ENCODE peak calls at places on chromosomes 2 and 18, in ten cellular contexts. K, Y, W, E, L, Q, P, T, H and A are unnamed samples.

GRCh38 chr2:190862591-190862991 is 18.0 kb upstream of the GLS start:
- DNase-seq in K (no peak), Y (peak; percentile 63), W (no peak), E (peak; percentile 65), L (no peak), Q (no peak), P (no peak), T (peak; percentile 73), H (peak; percentile 63), A (no peak)

GRCh38 chr2:73998933-73999332 is 14.2 kb downstream of the TET3 start:
- DNase-seq in K (no peak), Y (no peak), W (no peak), E (no peak), L (no peak), Q (no peak), P (no peak), T (no peak), H (no peak), A (no peak)

GRCh38 chr2:7992612-7993596 is 689.0 kb upstream of the ID2 start:
- DNase-seq in K (no peak), Y (peak; percentile 4), W (no peak), E (peak; percentile 16), L (no peak), Q (no peak), P (no peak), T (peak; percentile 27), H (no peak), A (no peak)

GRCh38 chr2:6782523-6783061 is 83.1 kb downstream of the CMPK2 start:
- DNase-seq in K (no peak), Y (no peak), W (no peak), E (no peak), L (no peak), Q (no peak), P (no peak), T (no peak), H (no peak), A (no peak)

GRCh38 chr2:65026154-65026553 is 30.1 kb upstream of the CEP68 start:
- DNase-seq in K (no peak), Y (no peak), W (no peak), E (no peak), L (no peak), Q (no peak), P (no peak), T (no peak), H (no peak), A (no peak)

GRCh38 chr2:134576478-134576877 is 142.3 kb downstream of the TMEM163 start:
- DNase-seq in K (no peak), Y (no peak), W (no peak), E (no peak), L (no peak), Q (no peak), P (no peak), T (no peak), H (no peak), A (no peak)

GRCh38 chr2:238459081-238459629 is 32.4 kb downstream of the ASB1 start:
- DNase-seq in K (peak; percentile 76), Y (peak; percentile 90), W (no peak), E (peak; percentile 88), L (no peak), Q (peak; percentile 80), P (peak; percentile 76), T (no peak), H (no peak), A (no peak)

GRCh38 chr18:35117951-35118411 is 76.8 kb downstream of the MAPRE2 start:
- DNase-seq in K (peak; percentile 54), Y (peak; percentile 67), W (no peak), E (peak; percentile 53), L (no peak), Q (peak; percentile 78), P (peak; percentile 40), T (no peak), H (peak; percentile 28), A (no peak)

GRCh38 chr2:150878347-150878746 is 383.3 kb downstream of the RBM43 start:
- DNase-seq in K (peak; percentile 23), Y (peak; percentile 84), W (no peak), E (peak; percentile 23), L (no peak), Q (peak; percentile 54), P (no peak), T (peak; percentile 73), H (no peak), A (no peak)

GRCh38 chr2:150876201-150877085 is 385.2 kb downstream of the RBM43 start:
- DNase-seq in K (peak; percentile 29), Y (peak; percentile 15), W (no peak), E (peak; percentile 57), L (no peak), Q (peak; percentile 83), P (no peak), T (no peak), H (no peak), A (no peak)

DNA sequence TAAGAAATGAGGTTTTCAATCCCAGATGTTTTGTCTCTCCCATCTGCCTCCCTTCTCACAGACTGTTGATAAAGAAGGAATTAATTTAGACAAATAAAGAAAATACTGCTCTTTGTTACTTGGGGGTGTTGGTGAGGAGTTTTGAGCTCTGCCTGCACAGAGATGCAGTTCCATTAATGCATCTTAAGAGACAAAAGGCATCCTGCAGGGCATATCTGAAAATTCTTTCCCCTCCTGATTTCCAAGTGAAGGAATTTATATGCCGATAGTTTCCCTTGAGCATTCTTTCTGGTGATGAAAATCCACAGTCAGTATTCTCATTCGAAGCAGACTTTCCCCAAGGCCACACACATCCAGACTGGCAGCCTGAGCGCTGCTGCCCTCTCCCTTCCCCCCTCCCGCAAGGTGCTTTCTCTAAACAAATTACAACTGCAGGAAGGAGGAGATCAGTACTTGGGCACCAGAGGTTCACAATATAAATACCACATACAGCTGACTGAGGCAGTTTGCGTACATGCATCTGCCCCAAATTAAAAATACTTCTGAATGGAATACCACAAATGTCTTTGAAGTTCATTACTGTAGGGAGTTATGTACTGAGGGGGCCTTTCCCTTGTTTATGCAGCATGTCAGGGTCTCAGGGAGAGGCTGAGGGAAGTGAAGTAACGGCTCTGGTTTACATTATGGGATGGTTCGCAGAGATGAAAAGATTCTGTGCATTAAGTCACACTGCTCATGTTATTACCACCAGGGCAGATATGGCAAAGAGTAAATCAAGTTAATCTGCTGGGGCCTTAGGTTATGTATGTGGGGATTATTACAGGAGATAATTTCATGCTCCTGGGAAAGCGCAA is 385.7 kb upstream of the RND3 start:
- DNase-seq in K (no peak), Y (no peak), W (no peak), E (peak; percentile 23), L (no peak), Q (peak; percentile 47), P (no peak), T (no peak), H (no peak), A (no peak)
- TF ChIP-seq CTCF in K (no peak), Y (no peak), W (no peak), E (no peak), L (no peak), Q (peak; percentile 6), P (no peak), T (no peak), H (no peak), A (no peak)

GRCh38 chr2:106107509-106108131 is 86.5 kb downstream of the UXS1 start:
- DNase-seq in K (peak; percentile 19), Y (peak; percentile 72), W (no peak), E (peak; percentile 31), L (no peak), Q (no peak), P (no peak), T (peak; percentile 68), H (no peak), A (peak; percentile 75)

GRCh38 chr2:106108791-106109190 is 85.3 kb downstream of the UXS1 start:
- DNase-seq in K (no peak), Y (no peak), W (no peak), E (no peak), L (no peak), Q (no peak), P (no peak), T (no peak), H (no peak), A (no peak)

GRCh38 chr2:106109675-106110074 is 84.4 kb downstream of the UXS1 start:
- DNase-seq in K (no peak), Y (no peak), W (no peak), E (no peak), L (no peak), Q (no peak), P (no peak), T (no peak), H (no peak), A (no peak)

GRCh38 chr2:106106627-106107508 is 87.2 kb downstream of the UXS1 start:
- DNase-seq in K (no peak), Y (no peak), W (no peak), E (no peak), L (no peak), Q (no peak), P (no peak), T (no peak), H (no peak), A (peak; percentile 60)

DNA sequence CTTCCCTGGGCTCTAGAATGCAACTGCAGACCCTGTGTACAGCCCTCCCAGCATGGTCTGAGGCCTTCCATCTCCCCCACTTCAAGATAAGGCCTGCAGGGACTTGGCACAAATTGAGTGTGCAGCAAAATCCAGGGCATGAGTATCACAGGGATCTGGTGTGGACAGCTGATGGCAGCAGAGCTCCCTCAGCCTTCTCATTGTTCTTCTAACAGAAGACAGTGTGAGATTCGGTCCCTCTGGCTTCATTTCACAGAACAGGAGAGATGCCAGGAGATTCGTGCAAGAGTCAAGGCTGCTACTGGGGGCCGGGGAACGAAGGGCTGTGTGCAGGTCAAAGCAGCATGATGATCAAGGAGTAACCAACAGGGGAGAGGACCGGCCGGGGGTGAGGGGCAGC is 85.8 kb downstream of the UXS1 start:
- DNase-seq in K (peak; percentile 56), Y (peak; percentile 32), W (no peak), E (peak; percentile 64), L (no peak), Q (peak; percentile 54), P (peak; percentile 63), T (peak; percentile 38), H (no peak), A (no peak)
- TF ChIP-seq CTCF in K (peak; percentile 67), Y (peak; percentile 33), W (no peak), E (peak; percentile 54), L (no peak), Q (peak; percentile 53), P (peak; percentile 12), T (peak; percentile 64), H (peak; percentile 57), A (peak; percentile 52)

GRCh38 chr2:11022064-11022463 is 110.3 kb downstream of the KCNF1 start:
- DNase-seq in K (no peak), Y (no peak), W (no peak), E (no peak), L (no peak), Q (no peak), P (no peak), T (no peak), H (no peak), A (no peak)
- TF ChIP-seq CTCF in K (no peak), Y (no peak), W (peak; percentile 20), E (no peak), L (no peak), Q (no peak), P (no peak), T (no peak), H (no peak), A (no peak)

GRCh38 chr2:15747172-15747550 is 155.5 kb downstream of the DDX1 start:
- DNase-seq in K (no peak), Y (no peak), W (no peak), E (no peak), L (no peak), Q (no peak), P (no peak), T (no peak), H (no peak), A (no peak)

GRCh38 chr2:15749460-15750432 is 158.1 kb downstream of the DDX1 start:
- DNase-seq in K (no peak), Y (no peak), W (no peak), E (no peak), L (no peak), Q (no peak), P (no peak), T (no peak), H (no peak), A (no peak)

GRCh38 chr2:15747698-15748471 is 156.2 kb downstream of the DDX1 start:
- DNase-seq in K (no peak), Y (no peak), W (no peak), E (no peak), L (no peak), Q (no peak), P (no peak), T (no peak), H (no peak), A (no peak)

GRCh38 chr2:15750433-15750814 is 158.8 kb downstream of the DDX1 start:
- DNase-seq in K (no peak), Y (no peak), W (no peak), E (no peak), L (no peak), Q (no peak), P (no peak), T (no peak), H (no peak), A (no peak)

DNA sequence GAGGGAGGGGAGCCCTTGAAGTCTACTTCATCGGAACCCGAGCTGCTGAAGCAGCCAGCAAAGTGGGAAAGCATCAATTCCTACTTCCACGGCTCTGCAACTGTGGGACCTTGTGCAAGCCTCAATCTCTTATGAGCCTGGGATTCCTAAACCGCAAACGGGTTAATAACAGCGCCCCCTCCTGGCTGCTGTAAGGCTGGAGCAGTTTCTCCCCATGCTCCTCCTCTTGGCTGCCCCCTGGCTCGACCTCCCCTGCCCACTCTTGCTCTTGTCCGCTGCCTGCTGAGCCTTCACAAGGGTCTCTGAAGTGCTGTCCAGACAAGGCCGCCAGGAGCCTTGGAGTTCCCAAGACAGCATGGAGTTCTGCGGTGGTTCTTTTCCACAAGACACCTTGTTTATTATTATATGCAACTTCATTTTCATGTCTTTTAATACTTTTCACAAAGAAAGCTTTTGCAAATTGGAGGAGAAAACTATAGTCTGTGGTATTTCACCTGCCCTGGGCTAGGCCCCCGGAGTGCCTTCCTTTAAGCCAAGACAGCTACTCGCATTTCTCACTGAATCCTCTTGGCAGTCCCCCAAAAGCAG is 157.2 kb downstream of the DDX1 start:
- DNase-seq in K (no peak), Y (peak; percentile 20), W (peak; percentile 73), E (peak; percentile 45), L (peak; percentile 55), Q (no peak), P (peak; percentile 56), T (peak; percentile 43), H (no peak), A (peak; percentile 63)
- TF ChIP-seq CTCF in K (peak; percentile 28), Y (peak; percentile 23), W (peak; percentile 75), E (peak; percentile 49), L (peak; percentile 60), Q (no peak), P (peak; percentile 34), T (peak; percentile 35), H (no peak), A (no peak)